ENCODE peak calls at places on chromosomes 6 and 20, in eight cellular contexts. One of them, this sample, is unnamed. For H3K27me3 and H3K36me3, the result is how much of the 10 kb centered on the place peaks cover.

GRCh38 chr20:3157817-3158216 is 1.8 kb downstream of the FASTKD5 start:
- DNase-seq in HAP-1: no peak
- DNase-seq in mesendoderm: no peak
- DNase-seq in lung: no peak
- DNase-seq in pancreas: no peak
- DNase-seq in WERI-Rb-1: no peak
- DNase-seq in ovary: no peak
- DNase-seq in heart right ventricle: no peak
- DNase-seq in this sample: no peak

GRCh38 chr6:142843344-142843743 is 101.6 kb downstream of the HIVEP2 start:
- DNase-seq in HAP-1: peak
- DNase-seq in mesendoderm: no peak
- DNase-seq in lung: no peak
- DNase-seq in pancreas: no peak
- DNase-seq in WERI-Rb-1: no peak
- DNase-seq in ovary: no peak
- DNase-seq in heart right ventricle: no peak
- DNase-seq in this sample: no peak

GRCh38 chr6:136076496-136076895 is 173.6 kb downstream of the MTFR2 start:
- DNase-seq in HAP-1: no peak
- DNase-seq in mesendoderm: no peak
- DNase-seq in lung: no peak
- DNase-seq in pancreas: no peak
- DNase-seq in WERI-Rb-1: no peak
- DNase-seq in ovary: no peak
- DNase-seq in heart right ventricle: no peak
- DNase-seq in this sample: no peak

GRCh38 chr6:1890987-1891386 is 281.3 kb downstream of the FOXC1 start:
- DNase-seq in HAP-1: no peak
- DNase-seq in mesendoderm: no peak
- DNase-seq in lung: no peak
- DNase-seq in pancreas: no peak
- DNase-seq in WERI-Rb-1: no peak
- DNase-seq in ovary: no peak
- DNase-seq in heart right ventricle: no peak
- DNase-seq in this sample: no peak

GRCh38 chr6:73079978-73080377 is 145.3 kb downstream of the KHDC1L start:
- DNase-seq in HAP-1: no peak
- DNase-seq in mesendoderm: no peak
- DNase-seq in lung: no peak
- DNase-seq in pancreas: no peak
- DNase-seq in WERI-Rb-1: no peak
- DNase-seq in ovary: no peak
- DNase-seq in heart right ventricle: no peak
- DNase-seq in this sample: no peak

GRCh38 chr6:151087861-151088598 is 151.7 kb upstream of the AKAP12 start:
- DNase-seq in HAP-1: peak
- DNase-seq in mesendoderm: no peak
- DNase-seq in lung: no peak
- DNase-seq in pancreas: no peak
- DNase-seq in WERI-Rb-1: no peak
- DNase-seq in ovary: peak
- DNase-seq in heart right ventricle: peak
- DNase-seq in this sample: no peak

GRCh38 chr20:47817573-47817972 is 32.3 kb upstream of the SULF2 start:
- DNase-seq in HAP-1: no peak
- DNase-seq in mesendoderm: no peak
- DNase-seq in lung: no peak
- DNase-seq in pancreas: no peak
- DNase-seq in WERI-Rb-1: no peak
- DNase-seq in ovary: no peak
- DNase-seq in heart right ventricle: no peak
- DNase-seq in this sample: no peak

GRCh38 chr6:4345543-4345942 is 210.2 kb upstream of the ECI2 start:
- DNase-seq in HAP-1: no peak
- DNase-seq in mesendoderm: no peak
- DNase-seq in lung: no peak
- DNase-seq in pancreas: no peak
- DNase-seq in WERI-Rb-1: no peak
- DNase-seq in ovary: no peak
- DNase-seq in heart right ventricle: peak
- DNase-seq in this sample: no peak

GRCh38 chr6:16712250-16712930 is 48.9 kb downstream of the ATXN1 start:
- DNase-seq in HAP-1: no peak
- DNase-seq in mesendoderm: no peak
- DNase-seq in lung: no peak
- DNase-seq in pancreas: no peak
- DNase-seq in WERI-Rb-1: no peak
- DNase-seq in ovary: no peak
- DNase-seq in heart right ventricle: no peak
- DNase-seq in this sample: no peak

GRCh38 chr6:149026530-149026942 is 279.7 kb downstream of the UST start:
- DNase-seq in HAP-1: peak
- DNase-seq in mesendoderm: peak
- DNase-seq in lung: no peak
- DNase-seq in pancreas: no peak
- DNase-seq in WERI-Rb-1: peak
- DNase-seq in ovary: no peak
- DNase-seq in heart right ventricle: no peak
- DNase-seq in this sample: peak

GRCh38 chr6:3568396-3569082 is 111.7 kb upstream of the SLC22A23 start:
- DNase-seq in HAP-1: no peak
- DNase-seq in mesendoderm: no peak
- DNase-seq in lung: no peak
- DNase-seq in pancreas: no peak
- DNase-seq in WERI-Rb-1: peak
- DNase-seq in ovary: no peak
- DNase-seq in heart right ventricle: no peak
- DNase-seq in this sample: no peak

GRCh38 chr6:45709834-45710233 is 305.8 kb downstream of the CLIC5 start:
- DNase-seq in HAP-1: no peak
- DNase-seq in mesendoderm: no peak
- DNase-seq in lung: no peak
- DNase-seq in pancreas: no peak
- DNase-seq in WERI-Rb-1: no peak
- DNase-seq in ovary: no peak
- DNase-seq in heart right ventricle: no peak
- DNase-seq in this sample: no peak

GRCh38 chr6:134389129-134389528 is 71.2 kb upstream of the SGK1 start:
- DNase-seq in HAP-1: no peak
- DNase-seq in mesendoderm: no peak
- DNase-seq in lung: no peak
- DNase-seq in pancreas: no peak
- DNase-seq in WERI-Rb-1: no peak
- DNase-seq in ovary: no peak
- DNase-seq in heart right ventricle: no peak
- DNase-seq in this sample: no peak

GRCh38 chr6:72966628-72967280 is 258.5 kb downstream of the KHDC1L start:
- DNase-seq in HAP-1: no peak
- DNase-seq in mesendoderm: no peak
- DNase-seq in lung: no peak
- DNase-seq in pancreas: no peak
- DNase-seq in WERI-Rb-1: no peak
- DNase-seq in ovary: no peak
- DNase-seq in heart right ventricle: no peak
- DNase-seq in this sample: no peak

GRCh38 chr6:133097208-133097607 is 143.9 kb upstream of the EYA4 start:
- DNase-seq in HAP-1: no peak
- DNase-seq in mesendoderm: peak
- DNase-seq in lung: no peak
- DNase-seq in pancreas: no peak
- DNase-seq in WERI-Rb-1: no peak
- DNase-seq in ovary: no peak
- DNase-seq in heart right ventricle: no peak
- DNase-seq in this sample: no peak

DNA sequence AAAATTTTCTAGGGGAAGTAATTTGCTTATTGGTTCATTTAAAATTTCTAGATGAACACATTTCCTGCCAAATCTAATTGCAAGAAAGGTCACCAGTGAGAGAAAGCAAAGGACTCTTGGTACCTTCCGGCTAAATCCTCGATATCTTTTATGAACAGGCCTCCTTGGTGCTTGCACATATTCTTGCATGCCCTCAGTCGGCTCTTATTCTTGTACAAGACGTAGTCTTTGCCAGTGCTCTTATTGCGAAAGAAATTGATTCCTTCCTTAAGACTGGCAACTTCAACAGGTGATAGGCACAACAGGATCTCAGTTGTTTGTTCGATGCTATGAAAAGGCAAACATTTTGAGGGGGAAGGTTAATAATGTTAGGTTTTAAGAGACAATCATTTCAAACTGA is 141.7 kb upstream of the CARMIL1 start:
- DNase-seq in HAP-1: no peak
- DNase-seq in mesendoderm: no peak
- DNase-seq in lung: no peak
- DNase-seq in pancreas: no peak
- DNase-seq in WERI-Rb-1: no peak
- DNase-seq in ovary: no peak
- DNase-seq in heart right ventricle: no peak
- DNase-seq in this sample: no peak
- H3K4me3 ChIP-seq in HAP-1: no peak
- H3K4me3 ChIP-seq in mesendoderm: no peak
- H3K4me3 ChIP-seq in lung: no peak
- H3K4me3 ChIP-seq in pancreas: no peak
- H3K4me3 ChIP-seq in WERI-Rb-1: no peak
- H3K4me3 ChIP-seq in ovary: peak
- H3K4me3 ChIP-seq in heart right ventricle: peak
- H3K4me3 ChIP-seq in this sample: no peak

DNA sequence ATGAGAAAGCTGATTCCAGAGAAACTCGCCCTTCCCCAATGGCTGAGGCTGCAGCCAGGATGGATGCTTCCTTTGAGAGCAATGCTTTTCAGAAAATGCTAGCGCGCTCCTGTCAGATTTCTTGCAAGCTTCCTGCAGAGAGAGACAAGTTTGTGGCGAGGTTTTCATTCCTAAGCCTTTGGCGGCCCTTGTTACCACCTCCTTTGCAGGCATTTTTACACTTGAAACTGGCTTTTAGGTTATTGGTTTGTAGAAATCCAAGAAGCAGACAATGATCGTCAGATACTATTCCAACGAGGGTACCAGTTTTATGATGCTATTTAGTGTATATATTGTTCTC is 1.1 kb downstream of the FNDC1 start:
- DNase-seq in HAP-1: no peak
- DNase-seq in mesendoderm: no peak
- DNase-seq in lung: no peak
- DNase-seq in pancreas: no peak
- DNase-seq in WERI-Rb-1: no peak
- DNase-seq in ovary: no peak
- DNase-seq in heart right ventricle: no peak
- DNase-seq in this sample: no peak
- H3K27me3 ChIP-seq in HAP-1: half or more
- H3K27me3 ChIP-seq in mesendoderm: under half
- H3K27me3 ChIP-seq in lung: under half
- H3K27me3 ChIP-seq in pancreas: under half
- H3K27me3 ChIP-seq in WERI-Rb-1: half or more
- H3K27me3 ChIP-seq in ovary: under half
- H3K27me3 ChIP-seq in heart right ventricle: half or more
- H3K27me3 ChIP-seq in this sample: half or more

GRCh38 chr20:621115-621756 is 11.1 kb upstream of the TCF15 start:
- DNase-seq in HAP-1: no peak
- DNase-seq in mesendoderm: peak
- DNase-seq in lung: no peak
- DNase-seq in pancreas: no peak
- DNase-seq in WERI-Rb-1: no peak
- DNase-seq in ovary: no peak
- DNase-seq in heart right ventricle: no peak
- DNase-seq in this sample: no peak

GRCh38 chr20:623704-624103 is 13.6 kb upstream of the TCF15 start:
- DNase-seq in HAP-1: no peak
- DNase-seq in mesendoderm: no peak
- DNase-seq in lung: no peak
- DNase-seq in pancreas: no peak
- DNase-seq in WERI-Rb-1: no peak
- DNase-seq in ovary: no peak
- DNase-seq in heart right ventricle: no peak
- DNase-seq in this sample: no peak

GRCh38 chr20:623041-623440 is 12.9 kb upstream of the TCF15 start:
- DNase-seq in HAP-1: no peak
- DNase-seq in mesendoderm: peak
- DNase-seq in lung: no peak
- DNase-seq in pancreas: no peak
- DNase-seq in WERI-Rb-1: no peak
- DNase-seq in ovary: no peak
- DNase-seq in heart right ventricle: no peak
- DNase-seq in this sample: no peak

GRCh38 chr20:618980-619379 is 8.9 kb upstream of the TCF15 start:
- DNase-seq in HAP-1: no peak
- DNase-seq in mesendoderm: no peak
- DNase-seq in lung: no peak
- DNase-seq in pancreas: no peak
- DNase-seq in WERI-Rb-1: no peak
- DNase-seq in ovary: no peak
- DNase-seq in heart right ventricle: no peak
- DNase-seq in this sample: no peak

GRCh38 chr20:622161-622560 is 12.1 kb upstream of the TCF15 start:
- DNase-seq in HAP-1: no peak
- DNase-seq in mesendoderm: no peak
- DNase-seq in lung: no peak
- DNase-seq in pancreas: no peak
- DNase-seq in WERI-Rb-1: no peak
- DNase-seq in ovary: no peak
- DNase-seq in heart right ventricle: no peak
- DNase-seq in this sample: no peak
- H3K36me3 ChIP-seq in HAP-1: under half
- H3K36me3 ChIP-seq in mesendoderm: under half
- H3K36me3 ChIP-seq in lung: under half
- H3K36me3 ChIP-seq in pancreas: under half
- H3K36me3 ChIP-seq in WERI-Rb-1: under half
- H3K36me3 ChIP-seq in ovary: under half
- H3K36me3 ChIP-seq in heart right ventricle: under half
- H3K36me3 ChIP-seq in this sample: under half

DNA sequence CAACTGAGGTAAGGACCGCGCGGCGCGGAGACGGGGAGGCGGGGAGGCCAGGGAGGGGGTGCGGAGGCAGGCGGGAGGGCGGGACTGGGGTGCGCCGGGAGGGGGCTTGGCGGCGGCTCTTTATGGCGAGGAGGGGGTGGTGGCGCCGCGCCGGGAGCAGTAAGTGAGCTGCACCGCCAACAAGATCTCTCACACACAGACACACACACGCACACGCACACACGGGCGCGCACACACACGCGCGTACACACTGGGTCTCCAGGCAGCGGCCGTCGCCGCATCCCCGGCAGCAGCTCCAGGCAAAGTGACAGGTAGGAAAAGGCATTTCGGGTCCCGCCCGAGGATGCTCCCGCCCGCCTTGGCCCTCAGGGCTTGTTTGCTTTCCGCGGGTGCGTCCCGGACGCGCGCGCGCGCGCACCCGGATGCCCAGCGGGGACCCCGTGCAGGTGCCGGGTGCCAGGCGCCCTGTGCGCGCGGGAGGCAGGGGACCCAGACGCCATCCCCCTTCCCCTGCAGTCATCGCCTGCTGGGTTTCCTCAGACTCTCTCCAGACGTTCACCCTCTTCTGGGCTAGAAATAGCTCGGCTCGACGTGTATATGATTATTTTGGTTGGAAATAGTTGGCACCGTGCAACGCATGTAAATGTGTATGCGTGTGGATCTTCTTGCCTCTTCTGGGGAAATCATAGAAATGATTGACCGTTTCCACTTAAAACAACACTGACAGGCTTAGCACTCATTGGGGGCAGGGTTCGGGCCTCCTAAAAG is at the start of gene PLCB4:
- DNase-seq in HAP-1: peak
- DNase-seq in mesendoderm: peak
- DNase-seq in lung: no peak
- DNase-seq in pancreas: peak
- DNase-seq in WERI-Rb-1: peak
- DNase-seq in ovary: peak
- DNase-seq in heart right ventricle: peak
- DNase-seq in this sample: peak
- H3K4me3 ChIP-seq in HAP-1: peak
- H3K4me3 ChIP-seq in mesendoderm: peak
- H3K4me3 ChIP-seq in lung: peak
- H3K4me3 ChIP-seq in pancreas: peak
- H3K4me3 ChIP-seq in WERI-Rb-1: peak
- H3K4me3 ChIP-seq in ovary: peak
- H3K4me3 ChIP-seq in heart right ventricle: peak
- H3K4me3 ChIP-seq in this sample: peak

This sample was measured in H7.